ENCODE peak calls at places on chromosomes 3 and 15, in eight cellular contexts. One of them, this sample, is unnamed.

GRCh38 chr3:175274474-175275218 is 415.5 kb downstream of the NAALADL2 start:
- DNase-seq in mammary epithelial cell: peak; percentile 19
- DNase-seq in heart left ventricle: no peak
- DNase-seq in tibial nerve: no peak
- DNase-seq in ovary: no peak
- DNase-seq in testis: no peak
- DNase-seq in gastrocnemius medialis: no peak
- DNase-seq in pancreas: no peak
- DNase-seq in this sample: no peak

GRCh38 chr3:182913889-182914288 is 66.4 kb downstream of the DCUN1D1 start:
- DNase-seq in mammary epithelial cell: no peak
- DNase-seq in heart left ventricle: no peak
- DNase-seq in tibial nerve: no peak
- DNase-seq in ovary: no peak
- DNase-seq in testis: no peak
- DNase-seq in gastrocnemius medialis: no peak
- DNase-seq in pancreas: no peak
- DNase-seq in this sample: no peak

GRCh38 chr3:119156868-119157267 is 10.9 kb downstream of the TEX55 start:
- DNase-seq in mammary epithelial cell: no peak
- DNase-seq in heart left ventricle: no peak
- DNase-seq in tibial nerve: no peak
- DNase-seq in ovary: no peak
- DNase-seq in testis: no peak
- DNase-seq in gastrocnemius medialis: no peak
- DNase-seq in pancreas: no peak
- DNase-seq in this sample: no peak

GRCh38 chr3:109081746-109082510 is 36.0 kb downstream of the MORC1 start:
- DNase-seq in mammary epithelial cell: peak; percentile 75
- DNase-seq in heart left ventricle: no peak
- DNase-seq in tibial nerve: no peak
- DNase-seq in ovary: no peak
- DNase-seq in testis: peak; percentile 30
- DNase-seq in gastrocnemius medialis: no peak
- DNase-seq in pancreas: peak; percentile 23
- DNase-seq in this sample: peak; percentile 28

GRCh38 chr3:162367443-162368132 is 871.0 kb downstream of the OTOL1 start:
- DNase-seq in mammary epithelial cell: no peak
- DNase-seq in heart left ventricle: no peak
- DNase-seq in tibial nerve: no peak
- DNase-seq in ovary: no peak
- DNase-seq in testis: no peak
- DNase-seq in gastrocnemius medialis: no peak
- DNase-seq in pancreas: no peak
- DNase-seq in this sample: no peak

GRCh38 chr15:61668444-61668843 is 391.8 kb downstream of the VPS13C start:
- DNase-seq in mammary epithelial cell: no peak
- DNase-seq in heart left ventricle: no peak
- DNase-seq in tibial nerve: no peak
- DNase-seq in ovary: no peak
- DNase-seq in testis: no peak
- DNase-seq in gastrocnemius medialis: no peak
- DNase-seq in pancreas: no peak
- DNase-seq in this sample: no peak

GRCh38 chr3:65178703-65179102 is 490.9 kb upstream of the ADAMTS9 start:
- DNase-seq in mammary epithelial cell: peak; percentile 80
- DNase-seq in heart left ventricle: no peak
- DNase-seq in tibial nerve: no peak
- DNase-seq in ovary: no peak
- DNase-seq in testis: no peak
- DNase-seq in gastrocnemius medialis: no peak
- DNase-seq in pancreas: no peak
- DNase-seq in this sample: no peak

GRCh38 chr15:45476395-45476794 is 46.2 kb downstream of the SLC30A4 start:
- DNase-seq in mammary epithelial cell: no peak
- DNase-seq in heart left ventricle: no peak
- DNase-seq in tibial nerve: no peak
- DNase-seq in ovary: no peak
- DNase-seq in testis: no peak
- DNase-seq in gastrocnemius medialis: no peak
- DNase-seq in pancreas: no peak
- DNase-seq in this sample: no peak

GRCh38 chr15:33794425-33794824 is 173.9 kb upstream of the CHRM5 start:
- DNase-seq in mammary epithelial cell: no peak
- DNase-seq in heart left ventricle: no peak
- DNase-seq in tibial nerve: no peak
- DNase-seq in ovary: no peak
- DNase-seq in testis: no peak
- DNase-seq in gastrocnemius medialis: no peak
- DNase-seq in pancreas: no peak
- DNase-seq in this sample: no peak

GRCh38 chr15:82648257-82649103 is 1.3 kb upstream of the CPEB1 start:
- DNase-seq in mammary epithelial cell: no peak
- DNase-seq in heart left ventricle: no peak
- DNase-seq in tibial nerve: no peak
- DNase-seq in ovary: no peak
- DNase-seq in testis: peak; percentile 33
- DNase-seq in gastrocnemius medialis: no peak
- DNase-seq in pancreas: no peak
- DNase-seq in this sample: no peak

GRCh38 chr3:8845641-8846040 is 76.2 kb upstream of the OXTR start:
- DNase-seq in mammary epithelial cell: peak; percentile 54
- DNase-seq in heart left ventricle: no peak
- DNase-seq in tibial nerve: no peak
- DNase-seq in ovary: no peak
- DNase-seq in testis: no peak
- DNase-seq in gastrocnemius medialis: no peak
- DNase-seq in pancreas: no peak
- DNase-seq in this sample: no peak

GRCh38 chr3:172539273-172539672 is 16.0 kb upstream of the TNFSF10 start:
- DNase-seq in mammary epithelial cell: no peak
- DNase-seq in heart left ventricle: no peak
- DNase-seq in tibial nerve: no peak
- DNase-seq in ovary: no peak
- DNase-seq in testis: no peak
- DNase-seq in gastrocnemius medialis: no peak
- DNase-seq in pancreas: no peak
- DNase-seq in this sample: no peak

GRCh38 chr3:172538368-172539264 is 15.4 kb upstream of the TNFSF10 start:
- DNase-seq in mammary epithelial cell: no peak
- DNase-seq in heart left ventricle: no peak
- DNase-seq in tibial nerve: no peak
- DNase-seq in ovary: no peak
- DNase-seq in testis: no peak
- DNase-seq in gastrocnemius medialis: no peak
- DNase-seq in pancreas: no peak
- DNase-seq in this sample: no peak

GRCh38 chr3:172537521-172538158 is 14.4 kb upstream of the TNFSF10 start:
- DNase-seq in mammary epithelial cell: no peak
- DNase-seq in heart left ventricle: no peak
- DNase-seq in tibial nerve: no peak
- DNase-seq in ovary: no peak
- DNase-seq in testis: no peak
- DNase-seq in gastrocnemius medialis: no peak
- DNase-seq in pancreas: no peak
- DNase-seq in this sample: no peak

GRCh38 chr3:172536505-172536904 is 13.3 kb upstream of the TNFSF10 start:
- DNase-seq in mammary epithelial cell: no peak
- DNase-seq in heart left ventricle: no peak
- DNase-seq in tibial nerve: no peak
- DNase-seq in ovary: no peak
- DNase-seq in testis: no peak
- DNase-seq in gastrocnemius medialis: no peak
- DNase-seq in pancreas: no peak
- DNase-seq in this sample: no peak

GRCh38 chr3:172536993-172537419 is 13.8 kb upstream of the TNFSF10 start:
- DNase-seq in mammary epithelial cell: peak; percentile 98
- DNase-seq in heart left ventricle: no peak
- DNase-seq in tibial nerve: no peak
- DNase-seq in ovary: no peak
- DNase-seq in testis: no peak
- DNase-seq in gastrocnemius medialis: no peak
- DNase-seq in pancreas: no peak
- DNase-seq in this sample: no peak
- H3K27ac ChIP-seq in mammary epithelial cell: peak overlapping the region; percentile 72
- H3K27ac ChIP-seq in heart left ventricle: no peak overlapping the region
- H3K27ac ChIP-seq in tibial nerve: no peak overlapping the region
- H3K27ac ChIP-seq in ovary: no peak overlapping the region
- H3K27ac ChIP-seq in testis: no peak overlapping the region
- H3K27ac ChIP-seq in gastrocnemius medialis: no peak overlapping the region
- H3K27ac ChIP-seq in pancreas: no peak overlapping the region
- H3K27ac ChIP-seq in this sample: no peak overlapping the region

DNA sequence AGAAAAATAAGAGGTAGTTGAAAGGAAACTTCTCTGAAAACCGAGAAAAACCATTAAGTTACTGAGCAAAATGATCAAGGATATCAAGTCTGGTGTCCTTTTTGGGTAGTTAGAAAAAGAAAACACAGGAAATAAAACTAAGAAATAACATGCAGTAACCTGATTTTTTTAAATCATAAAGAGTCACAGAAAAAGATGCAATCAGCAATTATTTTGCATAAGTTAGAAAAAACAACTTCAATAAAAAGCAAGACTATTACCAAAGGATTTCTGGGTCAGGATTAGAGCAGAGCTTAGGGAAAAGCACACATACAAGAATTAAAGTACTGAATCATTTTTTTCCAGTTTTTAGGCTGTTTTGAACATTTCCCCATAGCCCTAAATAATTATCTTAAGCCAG is 28.5 kb upstream of the ANO10 start:
- DNase-seq in mammary epithelial cell: no peak
- DNase-seq in heart left ventricle: no peak
- DNase-seq in tibial nerve: no peak
- DNase-seq in ovary: no peak
- DNase-seq in testis: no peak
- DNase-seq in gastrocnemius medialis: no peak
- DNase-seq in pancreas: no peak
- DNase-seq in this sample: no peak
- TF ChIP-seq CTCF in mammary epithelial cell: no peak
- TF ChIP-seq CTCF in heart left ventricle: no peak
- TF ChIP-seq CTCF in tibial nerve: no peak
- TF ChIP-seq CTCF in ovary: no peak
- TF ChIP-seq CTCF in testis: no peak
- TF ChIP-seq CTCF in gastrocnemius medialis: no peak
- TF ChIP-seq CTCF in pancreas: no peak
- TF ChIP-seq CTCF in this sample: no peak

DNA sequence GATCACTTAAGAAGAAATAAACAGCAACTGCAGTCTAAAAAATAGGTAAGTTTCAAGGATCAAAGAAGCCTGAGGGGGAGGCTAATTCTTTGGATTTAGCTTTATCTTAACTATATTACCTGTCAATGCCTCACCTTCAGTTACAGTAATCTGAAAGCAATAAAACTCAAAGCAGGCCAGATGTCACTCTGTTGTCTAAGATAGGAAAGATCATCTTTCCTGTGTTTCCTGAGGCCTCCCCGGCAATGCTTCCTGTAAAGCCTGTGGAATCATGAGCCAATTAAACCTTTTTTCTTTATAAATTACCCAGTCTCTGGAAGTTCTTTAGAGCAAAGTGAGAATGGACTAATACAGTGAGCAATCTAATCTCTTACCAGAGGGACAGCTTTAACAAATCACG is 60.1 kb downstream of the NPTN start:
- DNase-seq in mammary epithelial cell: no peak
- DNase-seq in heart left ventricle: no peak
- DNase-seq in tibial nerve: no peak
- DNase-seq in ovary: no peak
- DNase-seq in testis: no peak
- DNase-seq in gastrocnemius medialis: no peak
- DNase-seq in pancreas: no peak
- DNase-seq in this sample: peak; percentile 58
- H3K27ac ChIP-seq in mammary epithelial cell: no peak overlapping the region
- H3K27ac ChIP-seq in heart left ventricle: peak overlapping the region; percentile 28
- H3K27ac ChIP-seq in tibial nerve: no peak overlapping the region
- H3K27ac ChIP-seq in ovary: no peak overlapping the region
- H3K27ac ChIP-seq in testis: no peak overlapping the region
- H3K27ac ChIP-seq in gastrocnemius medialis: no peak overlapping the region
- H3K27ac ChIP-seq in pancreas: no peak overlapping the region
- H3K27ac ChIP-seq in this sample: peak overlapping the region; percentile 78

DNA sequence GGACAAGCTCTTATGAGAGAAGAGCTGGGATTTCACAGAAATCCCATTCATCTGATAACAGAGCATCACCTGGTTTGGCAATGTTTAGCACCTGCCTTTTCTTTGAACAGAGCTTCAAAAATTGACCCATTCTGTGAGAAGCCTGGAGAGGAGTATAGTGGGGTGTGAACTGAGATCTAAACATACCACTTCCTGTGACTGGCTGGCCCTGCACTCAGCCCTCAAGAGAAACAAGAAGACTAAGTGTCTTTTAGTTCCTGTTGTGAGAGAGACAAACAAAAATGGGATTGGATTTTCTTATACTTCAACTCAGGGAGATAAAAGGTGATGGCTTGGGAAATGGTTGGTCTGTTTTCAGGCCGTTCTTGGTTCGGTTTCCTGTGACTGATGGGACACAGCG is 1060.2 kb downstream of the ROBO1 start:
- DNase-seq in mammary epithelial cell: no peak
- DNase-seq in heart left ventricle: no peak
- DNase-seq in tibial nerve: no peak
- DNase-seq in ovary: no peak
- DNase-seq in testis: no peak
- DNase-seq in gastrocnemius medialis: no peak
- DNase-seq in pancreas: no peak
- DNase-seq in this sample: no peak
- TF ChIP-seq CTCF in mammary epithelial cell: no peak
- TF ChIP-seq CTCF in heart left ventricle: no peak
- TF ChIP-seq CTCF in tibial nerve: no peak
- TF ChIP-seq CTCF in ovary: no peak
- TF ChIP-seq CTCF in testis: no peak
- TF ChIP-seq CTCF in gastrocnemius medialis: no peak
- TF ChIP-seq CTCF in pancreas: no peak
- TF ChIP-seq CTCF in this sample: no peak

GRCh38 chr15:60165111-60165510 is 161.0 kb downstream of the FOXB1 start:
- DNase-seq in mammary epithelial cell: no peak
- DNase-seq in heart left ventricle: no peak
- DNase-seq in tibial nerve: no peak
- DNase-seq in ovary: no peak
- DNase-seq in testis: no peak
- DNase-seq in gastrocnemius medialis: no peak
- DNase-seq in pancreas: no peak
- DNase-seq in this sample: no peak
- H3K27ac ChIP-seq in mammary epithelial cell: no peak overlapping the region
- H3K27ac ChIP-seq in heart left ventricle: no peak overlapping the region
- H3K27ac ChIP-seq in tibial nerve: no peak overlapping the region
- H3K27ac ChIP-seq in ovary: no peak overlapping the region
- H3K27ac ChIP-seq in testis: no peak overlapping the region
- H3K27ac ChIP-seq in gastrocnemius medialis: no peak overlapping the region
- H3K27ac ChIP-seq in pancreas: no peak overlapping the region
- H3K27ac ChIP-seq in this sample: no peak overlapping the region